ENCODE peak calls at places on chromosomes 12 and 14, in seven cellular contexts. N, T, P, J, G, M and Y are unnamed samples.

GRCh38 chr14:91311284-91311662 is 66.8 kb upstream of the GPR68 start:
- DNase-seq in N (no peak), T (no peak), P (no peak), J (peak; percentile 36), G (peak; percentile 52), M (peak; percentile 40), Y (no peak)

GRCh38 chr12:58576965-58577364 is 343.3 kb downstream of the LRIG3 start:
- DNase-seq in N (no peak), T (no peak), P (no peak), J (no peak), G (no peak), M (no peak), Y (no peak)

GRCh38 chr12:3930216-3930615 is 57.0 kb upstream of the PARP11 start:
- DNase-seq in N (no peak), T (peak; percentile 5), P (no peak), J (no peak), G (no peak), M (no peak), Y (no peak)

GRCh38 chr12:34404377-34405285 is 382.3 kb downstream of the ALG10 start:
- DNase-seq in N (no peak), T (no peak), P (no peak), J (no peak), G (no peak), M (no peak), Y (no peak)

GRCh38 chr12:23098110-23099049 is 473.4 kb downstream of the ETNK1 start:
- DNase-seq in N (no peak), T (no peak), P (no peak), J (no peak), G (no peak), M (no peak), Y (no peak)

GRCh38 chr12:2624543-2625266 is 170.1 kb upstream of the FKBP4 start:
- DNase-seq in N (no peak), T (no peak), P (no peak), J (peak; percentile 29), G (no peak), M (no peak), Y (no peak)

GRCh38 chr14:101195309-101195724 is 291.8 kb upstream of the RTL1 start:
- DNase-seq in N (no peak), T (no peak), P (no peak), J (no peak), G (no peak), M (no peak), Y (no peak)

GRCh38 chr14:94690896-94691657 is 78.8 kb downstream of the GSC start:
- DNase-seq in N (no peak), T (no peak), P (no peak), J (no peak), G (no peak), M (no peak), Y (no peak)

GRCh38 chr14:53954551-53955233 is 1.9 kb downstream of the BMP4 start:
- DNase-seq in N (no peak), T (no peak), P (peak; percentile 13), J (no peak), G (no peak), M (no peak), Y (no peak)

GRCh38 chr12:39144613-39145061 is 239.2 kb upstream of the CPNE8 start:
- DNase-seq in N (no peak), T (no peak), P (no peak), J (no peak), G (no peak), M (no peak), Y (no peak)

GRCh38 chr12:46963977-46964376 is 115.4 kb upstream of the PCED1B start:
- DNase-seq in N (no peak), T (no peak), P (peak; percentile 17), J (no peak), G (no peak), M (no peak), Y (no peak)

GRCh38 chr12:4268549-4269181 is 4.9 kb upstream of the CCND2 start:
- DNase-seq in N (no peak), T (no peak), P (no peak), J (no peak), G (no peak), M (peak; percentile 34), Y (no peak)

GRCh38 chr12:75850751-75851462 is 180.7 kb downstream of the PHLDA1 start:
- DNase-seq in N (no peak), T (no peak), P (peak; percentile 39), J (no peak), G (no peak), M (no peak), Y (no peak)

GRCh38 chr12:115209230-115209629 is 525.3 kb upstream of the TBX3 start:
- DNase-seq in N (no peak), T (no peak), P (no peak), J (no peak), G (no peak), M (no peak), Y (no peak)

GRCh38 chr12:123940627-123940966 is 32.0 kb downstream of the CCDC92 start:
- DNase-seq in N (no peak), T (no peak), P (no peak), J (no peak), G (no peak), M (no peak), Y (no peak)

GRCh38 chr14:22168092-22168955 is 420.7 kb downstream of the DAD1 start:
- DNase-seq in N (no peak), T (no peak), P (peak; percentile 65), J (peak; percentile 5), G (no peak), M (no peak), Y (no peak)

GRCh38 chr12:104699489-104700194 is 242.9 kb downstream of the CHST11 start:
- DNase-seq in N (no peak), T (no peak), P (no peak), J (peak; percentile 48), G (no peak), M (no peak), Y (no peak)

GRCh38 chr12:2284857-2285256 is 232.1 kb downstream of the CACNA1C start:
- DNase-seq in N (peak; percentile 78), T (peak; percentile 48), P (peak; percentile 82), J (peak; percentile 87), G (no peak), M (no peak), Y (no peak)

GRCh38 chr12:101839324-101840283 is 8.8 kb upstream of the GNPTAB start:
- DNase-seq in N (peak; percentile 3), T (peak; percentile 45), P (peak; percentile 85), J (peak; percentile 75), G (peak; percentile 68), M (peak; percentile 53), Y (peak; percentile 10)

GRCh38 chr12:42641231-42641630 is 51.7 kb upstream of the PRICKLE1 start:
- DNase-seq in N (no peak), T (no peak), P (peak; percentile 53), J (no peak), G (no peak), M (no peak), Y (no peak)

GRCh38 chr14:24715239-24715638 is 81.2 kb upstream of the GZMB start:
- DNase-seq in N (no peak), T (no peak), P (no peak), J (no peak), G (no peak), M (no peak), Y (no peak)

GRCh38 chr12:12272869-12273268 is 6.0 kb upstream of the LRP6 start:
- DNase-seq in N (no peak), T (no peak), P (peak; percentile 26), J (no peak), G (no peak), M (no peak), Y (no peak)

GRCh38 chr12:105479710-105480109 is 149.2 kb downstream of the C12orf75 start:
- DNase-seq in N (no peak), T (no peak), P (no peak), J (no peak), G (no peak), M (no peak), Y (no peak)

GRCh38 chr12:90859591-90859990 is 95.4 kb downstream of the CCER1 start:
- DNase-seq in N (no peak), T (no peak), P (no peak), J (no peak), G (no peak), M (no peak), Y (no peak)

GRCh38 chr14:68191567-68192321 is 372.2 kb downstream of the RAD51B start:
- DNase-seq in N (no peak), T (no peak), P (peak; percentile 71), J (no peak), G (no peak), M (no peak), Y (no peak)

GRCh38 chr12:6869049-6870021 is 2.0 kb downstream of the TPI1 start:
- DNase-seq in N (peak; percentile 43), T (peak; percentile 65), P (peak; percentile 81), J (peak; percentile 85), G (peak; percentile 86), M (peak; percentile 80), Y (no peak)

GRCh38 chr12:75571204-75571603 is 59.8 kb upstream of the KRR1 start:
- DNase-seq in N (no peak), T (no peak), P (no peak), J (no peak), G (no peak), M (no peak), Y (no peak)